ENCODE peak calls at places on chromosomes 2 and 18, in nine cellular contexts. One of them, this sample, is unnamed.
A peak's percentile ranks its signal among the peaks of the same experiment; 100 is the strongest.

GRCh38 chr2:157324331-157324843 is 1.2 kb downstream of the ERMN start:
- DNase-seq in upper lobe of right lung: no peak
- DNase-seq in D721Med: no peak
- DNase-seq in H9: no peak
- DNase-seq in AG09319: no peak
- DNase-seq in coronary artery: no peak
- DNase-seq in heart left ventricle: no peak
- DNase-seq in endothelial cell: no peak
- DNase-seq in lower leg skin: no peak
- DNase-seq in this sample: no peak

GRCh38 chr2:182266909-182267308 is 159.9 kb downstream of the PDE1A start:
- DNase-seq in upper lobe of right lung: no peak
- DNase-seq in D721Med: no peak
- DNase-seq in H9: no peak
- DNase-seq in AG09319: no peak
- DNase-seq in coronary artery: no peak
- DNase-seq in heart left ventricle: no peak
- DNase-seq in endothelial cell: no peak
- DNase-seq in lower leg skin: no peak
- DNase-seq in this sample: no peak

GRCh38 chr2:6372317-6372903 is 493.3 kb downstream of the CMPK2 start:
- DNase-seq in upper lobe of right lung: no peak
- DNase-seq in D721Med: no peak
- DNase-seq in H9: no peak
- DNase-seq in AG09319: no peak
- DNase-seq in coronary artery: no peak
- DNase-seq in heart left ventricle: no peak
- DNase-seq in endothelial cell: no peak
- DNase-seq in lower leg skin: no peak
- DNase-seq in this sample: no peak

GRCh38 chr2:150133623-150134022 is 353.8 kb downstream of the RND3 start:
- DNase-seq in upper lobe of right lung: no peak
- DNase-seq in D721Med: no peak
- DNase-seq in H9: no peak
- DNase-seq in AG09319: peak; percentile 59
- DNase-seq in coronary artery: no peak
- DNase-seq in heart left ventricle: no peak
- DNase-seq in endothelial cell: no peak
- DNase-seq in lower leg skin: no peak
- DNase-seq in this sample: no peak

GRCh38 chr2:44686561-44686960 is 254.9 kb upstream of the SIX3 start:
- DNase-seq in upper lobe of right lung: no peak
- DNase-seq in D721Med: no peak
- DNase-seq in H9: no peak
- DNase-seq in AG09319: no peak
- DNase-seq in coronary artery: no peak
- DNase-seq in heart left ventricle: no peak
- DNase-seq in endothelial cell: no peak
- DNase-seq in lower leg skin: no peak
- DNase-seq in this sample: no peak

GRCh38 chr2:158079672-158080071 is 22.0 kb upstream of the UPP2 start:
- DNase-seq in upper lobe of right lung: no peak
- DNase-seq in D721Med: no peak
- DNase-seq in H9: no peak
- DNase-seq in AG09319: no peak
- DNase-seq in coronary artery: no peak
- DNase-seq in heart left ventricle: no peak
- DNase-seq in endothelial cell: no peak
- DNase-seq in lower leg skin: no peak
- DNase-seq in this sample: no peak

GRCh38 chr18:8507361-8507760 is 101.9 kb upstream of the RAB12 start:
- DNase-seq in upper lobe of right lung: no peak
- DNase-seq in D721Med: no peak
- DNase-seq in H9: no peak
- DNase-seq in AG09319: no peak
- DNase-seq in coronary artery: peak; percentile 50
- DNase-seq in heart left ventricle: no peak
- DNase-seq in endothelial cell: peak; percentile 27
- DNase-seq in lower leg skin: peak; percentile 50
- DNase-seq in this sample: no peak

GRCh38 chr18:13136689-13137040 is 81.9 kb upstream of the LDLRAD4 start:
- DNase-seq in upper lobe of right lung: peak; percentile 72
- DNase-seq in D721Med: no peak
- DNase-seq in H9: peak; percentile 58
- DNase-seq in AG09319: no peak
- DNase-seq in coronary artery: no peak
- DNase-seq in heart left ventricle: no peak
- DNase-seq in endothelial cell: no peak
- DNase-seq in lower leg skin: no peak
- DNase-seq in this sample: no peak

GRCh38 chr2:210503622-210504300 is 27.2 kb upstream of the LANCL1 start:
- DNase-seq in upper lobe of right lung: no peak
- DNase-seq in D721Med: no peak
- DNase-seq in H9: no peak
- DNase-seq in AG09319: no peak
- DNase-seq in coronary artery: no peak
- DNase-seq in heart left ventricle: no peak
- DNase-seq in endothelial cell: no peak
- DNase-seq in lower leg skin: no peak
- DNase-seq in this sample: no peak

GRCh38 chr2:39447266-39448168 is 10.4 kb upstream of the MAP4K3 start:
- DNase-seq in upper lobe of right lung: no peak
- DNase-seq in D721Med: no peak
- DNase-seq in H9: no peak
- DNase-seq in AG09319: no peak
- DNase-seq in coronary artery: no peak
- DNase-seq in heart left ventricle: no peak
- DNase-seq in endothelial cell: no peak
- DNase-seq in lower leg skin: no peak
- DNase-seq in this sample: no peak

GRCh38 chr2:100017633-100018032 is 124.8 kb downstream of the AFF3 start:
- DNase-seq in upper lobe of right lung: no peak
- DNase-seq in D721Med: no peak
- DNase-seq in H9: no peak
- DNase-seq in AG09319: no peak
- DNase-seq in coronary artery: no peak
- DNase-seq in heart left ventricle: no peak
- DNase-seq in endothelial cell: no peak
- DNase-seq in lower leg skin: no peak
- DNase-seq in this sample: no peak

GRCh38 chr18:12726774-12727550 is 24.1 kb downstream of the PSMG2 start:
- DNase-seq in upper lobe of right lung: no peak
- DNase-seq in D721Med: no peak
- DNase-seq in H9: peak; percentile 77
- DNase-seq in AG09319: peak; percentile 30
- DNase-seq in coronary artery: no peak
- DNase-seq in heart left ventricle: peak; percentile 49
- DNase-seq in endothelial cell: peak; percentile 80
- DNase-seq in lower leg skin: peak; percentile 61
- DNase-seq in this sample: peak; percentile 56

GRCh38 chr2:80014637-80015036 is 289.9 kb downstream of the LRRTM1 start:
- DNase-seq in upper lobe of right lung: no peak
- DNase-seq in D721Med: no peak
- DNase-seq in H9: no peak
- DNase-seq in AG09319: no peak
- DNase-seq in coronary artery: no peak
- DNase-seq in heart left ventricle: no peak
- DNase-seq in endothelial cell: no peak
- DNase-seq in lower leg skin: no peak
- DNase-seq in this sample: no peak

GRCh38 chr2:1744446-1745170 is at the start of gene PXDN:
- DNase-seq in upper lobe of right lung: peak; percentile 69
- DNase-seq in D721Med: no peak
- DNase-seq in H9: peak; percentile 59
- DNase-seq in AG09319: no peak
- DNase-seq in coronary artery: peak; percentile 77
- DNase-seq in heart left ventricle: peak; percentile 74
- DNase-seq in endothelial cell: no peak
- DNase-seq in lower leg skin: peak; percentile 89
- DNase-seq in this sample: peak; percentile 65

GRCh38 chr2:36559221-36559942 is 38.6 kb downstream of the FEZ2 start:
- DNase-seq in upper lobe of right lung: no peak
- DNase-seq in D721Med: no peak
- DNase-seq in H9: no peak
- DNase-seq in AG09319: no peak
- DNase-seq in coronary artery: no peak
- DNase-seq in heart left ventricle: no peak
- DNase-seq in endothelial cell: no peak
- DNase-seq in lower leg skin: no peak
- DNase-seq in this sample: no peak

GRCh38 chr2:96542357-96542977 is 5.9 kb downstream of the ARID5A start:
- DNase-seq in upper lobe of right lung: peak; percentile 37
- DNase-seq in D721Med: no peak
- DNase-seq in H9: no peak
- DNase-seq in AG09319: no peak
- DNase-seq in coronary artery: no peak
- DNase-seq in heart left ventricle: no peak
- DNase-seq in endothelial cell: no peak
- DNase-seq in lower leg skin: no peak
- DNase-seq in this sample: no peak

GRCh38 chr2:70498528-70498927 is 55.1 kb downstream of the TGFA start:
- DNase-seq in upper lobe of right lung: no peak
- DNase-seq in D721Med: no peak
- DNase-seq in H9: no peak
- DNase-seq in AG09319: no peak
- DNase-seq in coronary artery: no peak
- DNase-seq in heart left ventricle: no peak
- DNase-seq in endothelial cell: no peak
- DNase-seq in lower leg skin: no peak
- DNase-seq in this sample: no peak
- TF ChIP-seq CTCF in upper lobe of right lung: no peak
- TF ChIP-seq CTCF in D721Med: no peak
- TF ChIP-seq CTCF in H9: no peak
- TF ChIP-seq CTCF in AG09319: no peak
- TF ChIP-seq CTCF in coronary artery: no peak
- TF ChIP-seq CTCF in heart left ventricle: no peak
- TF ChIP-seq CTCF in endothelial cell: no peak
- TF ChIP-seq CTCF in lower leg skin: no peak
- TF ChIP-seq CTCF in this sample: no peak

GRCh38 chr2:196804381-196804780 is 4.8 kb downstream of the C2orf66 start:
- DNase-seq in upper lobe of right lung: no peak
- DNase-seq in D721Med: no peak
- DNase-seq in H9: no peak
- DNase-seq in AG09319: no peak
- DNase-seq in coronary artery: no peak
- DNase-seq in heart left ventricle: no peak
- DNase-seq in endothelial cell: no peak
- DNase-seq in lower leg skin: no peak
- DNase-seq in this sample: no peak
- TF ChIP-seq CTCF in upper lobe of right lung: no peak
- TF ChIP-seq CTCF in D721Med: no peak
- TF ChIP-seq CTCF in H9: no peak
- TF ChIP-seq CTCF in AG09319: no peak
- TF ChIP-seq CTCF in coronary artery: no peak
- TF ChIP-seq CTCF in heart left ventricle: no peak
- TF ChIP-seq CTCF in endothelial cell: no peak
- TF ChIP-seq CTCF in lower leg skin: no peak
- TF ChIP-seq CTCF in this sample: no peak

DNA sequence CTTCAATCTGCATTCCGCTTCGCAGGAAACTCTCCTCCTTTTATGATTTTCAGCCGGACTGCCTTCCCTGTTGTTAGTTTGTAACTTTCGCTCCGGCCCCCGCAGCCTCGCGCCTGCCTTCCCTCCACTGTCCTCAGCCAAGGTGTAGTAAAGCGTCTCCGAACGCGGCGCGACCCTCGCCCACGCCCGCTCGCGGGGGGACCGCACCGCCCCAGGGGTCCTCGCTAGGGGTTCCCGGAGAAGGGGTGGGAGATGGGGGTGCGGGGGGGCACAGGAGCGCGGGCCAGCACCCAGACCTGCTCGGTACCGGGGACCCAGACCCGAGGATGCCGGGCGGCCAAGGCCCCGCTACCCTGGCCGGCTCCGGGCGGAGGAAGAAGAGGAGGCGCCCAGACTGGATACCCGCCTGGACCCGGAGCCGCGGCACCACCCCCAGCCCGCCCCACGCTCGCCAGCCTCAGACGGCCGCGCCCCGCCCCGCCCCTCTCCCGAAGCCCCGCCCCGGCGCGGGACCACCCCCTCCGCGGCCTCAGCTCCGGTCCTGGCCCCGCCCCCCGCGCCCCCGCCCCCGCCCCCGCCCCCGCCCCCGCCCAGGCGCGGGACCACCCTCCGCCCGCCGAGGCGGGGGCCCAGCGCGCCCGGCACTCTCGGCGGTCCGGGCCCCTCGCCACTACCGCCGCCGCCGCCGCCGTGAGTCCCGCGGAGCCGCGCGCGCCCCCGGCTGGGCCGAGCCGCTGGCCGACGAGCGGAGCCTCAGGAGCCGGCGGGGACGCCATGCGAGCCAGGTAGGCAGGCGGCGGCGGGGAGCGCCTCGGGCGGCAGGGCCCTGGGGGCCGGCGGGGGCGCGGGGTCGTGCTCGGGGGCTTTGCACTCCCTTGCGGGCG is at the start of gene SH3BP4:
- DNase-seq in upper lobe of right lung: peak; percentile 91
- DNase-seq in D721Med: peak; percentile 71
- DNase-seq in H9: peak; percentile 89
- DNase-seq in AG09319: peak; percentile 51
- DNase-seq in coronary artery: peak; percentile 83
- DNase-seq in heart left ventricle: peak; percentile 90
- DNase-seq in endothelial cell: peak; percentile 90
- DNase-seq in lower leg skin: peak; percentile 97
- DNase-seq in this sample: peak; percentile 72
- TF ChIP-seq CTCF in upper lobe of right lung: no peak
- TF ChIP-seq CTCF in D721Med: no peak
- TF ChIP-seq CTCF in H9: no peak
- TF ChIP-seq CTCF in AG09319: no peak
- TF ChIP-seq CTCF in coronary artery: no peak
- TF ChIP-seq CTCF in heart left ventricle: no peak
- TF ChIP-seq CTCF in endothelial cell: no peak
- TF ChIP-seq CTCF in lower leg skin: no peak
- TF ChIP-seq CTCF in this sample: no peak

GRCh38 chr2:176648691-176649297 is 379.6 kb downstream of the MTX2 start:
- DNase-seq in upper lobe of right lung: no peak
- DNase-seq in D721Med: no peak
- DNase-seq in H9: no peak
- DNase-seq in AG09319: no peak
- DNase-seq in coronary artery: no peak
- DNase-seq in heart left ventricle: no peak
- DNase-seq in endothelial cell: no peak
- DNase-seq in lower leg skin: no peak
- DNase-seq in this sample: no peak

GRCh38 chr2:176650811-176651559 is 381.7 kb downstream of the MTX2 start:
- DNase-seq in upper lobe of right lung: no peak
- DNase-seq in D721Med: no peak
- DNase-seq in H9: no peak
- DNase-seq in AG09319: no peak
- DNase-seq in coronary artery: no peak
- DNase-seq in heart left ventricle: no peak
- DNase-seq in endothelial cell: no peak
- DNase-seq in lower leg skin: no peak
- DNase-seq in this sample: no peak

GRCh38 chr2:176652300-176653182 is 383.3 kb downstream of the MTX2 start:
- DNase-seq in upper lobe of right lung: no peak
- DNase-seq in D721Med: no peak
- DNase-seq in H9: no peak
- DNase-seq in AG09319: peak; percentile 12
- DNase-seq in coronary artery: no peak
- DNase-seq in heart left ventricle: no peak
- DNase-seq in endothelial cell: no peak
- DNase-seq in lower leg skin: no peak
- DNase-seq in this sample: no peak

GRCh38 chr2:176647325-176648155 is 378.3 kb downstream of the MTX2 start:
- DNase-seq in upper lobe of right lung: no peak
- DNase-seq in D721Med: no peak
- DNase-seq in H9: no peak
- DNase-seq in AG09319: no peak
- DNase-seq in coronary artery: no peak
- DNase-seq in heart left ventricle: no peak
- DNase-seq in endothelial cell: no peak
- DNase-seq in lower leg skin: no peak
- DNase-seq in this sample: no peak

GRCh38 chr2:176650101-176650500 is 380.9 kb downstream of the MTX2 start:
- DNase-seq in upper lobe of right lung: no peak
- DNase-seq in D721Med: no peak
- DNase-seq in H9: no peak
- DNase-seq in AG09319: no peak
- DNase-seq in coronary artery: no peak
- DNase-seq in heart left ventricle: no peak
- DNase-seq in endothelial cell: no peak
- DNase-seq in lower leg skin: no peak
- DNase-seq in this sample: no peak
- TF ChIP-seq CTCF in upper lobe of right lung: no peak
- TF ChIP-seq CTCF in D721Med: no peak
- TF ChIP-seq CTCF in H9: peak; percentile 55
- TF ChIP-seq CTCF in AG09319: no peak
- TF ChIP-seq CTCF in coronary artery: no peak
- TF ChIP-seq CTCF in heart left ventricle: no peak
- TF ChIP-seq CTCF in endothelial cell: peak; percentile 43
- TF ChIP-seq CTCF in lower leg skin: no peak
- TF ChIP-seq CTCF in this sample: peak; percentile 33

This sample was measured in progenitor cell of endocrine pancreas.